ENCODE peak calls at places on chromosomes 2 and 18, in five cellular contexts. N is body of pancreas, B is sigmoid colon, M is HepG2, F is gastrocnemius medialis. A is an unnamed sample.

GRCh38 chr2:212646698-212647097 is 108.1 kb upstream of the ERBB4 start:
- DNase-seq in N (no peak), B (no peak), M (no peak), F (no peak), A (no peak)

GRCh38 chr2:181438298-181438697 is 18.9 kb upstream of the ITGA4 start:
- DNase-seq in N (no peak), B (no peak), M (no peak), F (no peak), A (no peak)

GRCh38 chr2:14817848-14818247 is 185.3 kb downstream of the LRATD1 start:
- DNase-seq in N (no peak), B (no peak), M (no peak), F (no peak), A (no peak)

GRCh38 chr2:173631123-173631450 is 276.4 kb downstream of the CDCA7 start:
- DNase-seq in N (no peak), B (no peak), M (no peak), F (no peak), A (peak; percentile 68)

GRCh38 chr2:98608962-98609604 is 694 bp downstream of the UNC50 start:
- DNase-seq in N (no peak), B (no peak), M (no peak), F (no peak), A (no peak)

GRCh38 chr2:236107971-236108625 is 60.1 kb downstream of the GBX2 start:
- DNase-seq in N (no peak), B (no peak), M (no peak), F (no peak), A (no peak)

GRCh38 chr2:232632904-232633412 is 446 bp upstream of the EFHD1 start:
- DNase-seq in N (peak; percentile 19), B (peak; percentile 83), M (no peak), F (peak; percentile 43), A (no peak)

GRCh38 chr18:31490387-31490786 is 7.6 kb upstream of the DSG2 start:
- DNase-seq in N (no peak), B (no peak), M (no peak), F (no peak), A (no peak)

GRCh38 chr2:128422571-128422970 is 103.9 kb upstream of the HS6ST1 start:
- DNase-seq in N (peak; percentile 7), B (no peak), M (no peak), F (no peak), A (peak; percentile 75)

GRCh38 chr2:68319397-68320117 is at the start of gene CNRIP1:
- DNase-seq in N (peak; percentile 20), B (peak; percentile 91), M (no peak), F (peak; percentile 48), A (peak; percentile 92)
- H3K27ac ChIP-seq in N (peak within 1 kb of the TSS; percentile 30), B (peak within 1 kb of the TSS; percentile 87), M (no peak within 1 kb of the TSS), F (peak within 1 kb of the TSS; percentile 80), A (peak within 1 kb of the TSS; percentile 87)

GRCh38 chr18:6044773-6045172 is 149.5 kb upstream of the TMEM200C start:
- DNase-seq in N (no peak), B (no peak), M (peak; percentile 8), F (no peak), A (no peak)
- TF ChIP-seq CTCF in N (no peak), B (no peak), M (no peak), F (no peak), A (no peak)

GRCh38 chr2:165886487-165887146 is 67.0 kb downstream of the TTC21B start:
- DNase-seq in N (no peak), B (no peak), M (no peak), F (no peak), A (no peak)
- TF ChIP-seq POLR2A in N (no peak), B (no peak), M (no peak), F (no peak), A (no peak)

GRCh38 chr18:61582205-61582710 is 249.0 kb downstream of the CDH20 start:
- DNase-seq in N (no peak), B (no peak), M (no peak), F (no peak), A (no peak)
- H3K27ac ChIP-seq in N (no peak overlapping the region), B (peak overlapping the region; percentile 11), M (no peak overlapping the region), F (peak overlapping the region; percentile 37), A (peak overlapping the region; percentile 62)

DNA sequence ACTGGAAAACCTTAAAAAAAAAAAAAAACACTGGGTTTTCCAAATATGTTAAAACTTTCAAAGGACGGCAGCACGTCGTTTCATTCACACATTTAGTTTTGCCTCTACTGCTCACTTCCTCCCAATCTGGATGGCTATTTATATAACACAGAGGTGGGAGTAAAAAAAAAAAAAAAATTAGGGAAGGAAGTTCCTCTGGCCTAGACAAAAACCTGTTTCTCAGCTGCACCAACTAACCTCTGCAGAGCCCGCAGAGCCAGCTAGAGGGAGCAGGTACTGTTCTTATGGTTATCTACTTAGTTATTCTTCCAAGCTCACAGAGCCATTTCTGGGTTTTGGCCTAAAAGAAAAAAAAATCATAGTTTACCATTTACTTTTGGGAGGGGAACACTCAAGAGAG is 28.1 kb downstream of the SLC1A4 start:
- DNase-seq in N (no peak), B (peak; percentile 59), M (no peak), F (no peak), A (no peak)
- TF ChIP-seq CTCF in N (peak; percentile 31), B (no peak), M (no peak), F (no peak), A (no peak)

GRCh38 chr2:121291251-121291580 is 6.2 kb upstream of the TFCP2L1 start:
- DNase-seq in N (no peak), B (no peak), M (no peak), F (no peak), A (no peak)

GRCh38 chr2:121295911-121296650 is 11.1 kb upstream of the TFCP2L1 start:
- DNase-seq in N (no peak), B (no peak), M (no peak), F (no peak), A (no peak)

GRCh38 chr2:121297217-121297830 is 12.3 kb upstream of the TFCP2L1 start:
- DNase-seq in N (peak; percentile 49), B (no peak), M (peak; percentile 41), F (no peak), A (no peak)

GRCh38 chr2:121294881-121295840 is 10.2 kb upstream of the TFCP2L1 start:
- DNase-seq in N (no peak), B (no peak), M (no peak), F (no peak), A (no peak)

DNA sequence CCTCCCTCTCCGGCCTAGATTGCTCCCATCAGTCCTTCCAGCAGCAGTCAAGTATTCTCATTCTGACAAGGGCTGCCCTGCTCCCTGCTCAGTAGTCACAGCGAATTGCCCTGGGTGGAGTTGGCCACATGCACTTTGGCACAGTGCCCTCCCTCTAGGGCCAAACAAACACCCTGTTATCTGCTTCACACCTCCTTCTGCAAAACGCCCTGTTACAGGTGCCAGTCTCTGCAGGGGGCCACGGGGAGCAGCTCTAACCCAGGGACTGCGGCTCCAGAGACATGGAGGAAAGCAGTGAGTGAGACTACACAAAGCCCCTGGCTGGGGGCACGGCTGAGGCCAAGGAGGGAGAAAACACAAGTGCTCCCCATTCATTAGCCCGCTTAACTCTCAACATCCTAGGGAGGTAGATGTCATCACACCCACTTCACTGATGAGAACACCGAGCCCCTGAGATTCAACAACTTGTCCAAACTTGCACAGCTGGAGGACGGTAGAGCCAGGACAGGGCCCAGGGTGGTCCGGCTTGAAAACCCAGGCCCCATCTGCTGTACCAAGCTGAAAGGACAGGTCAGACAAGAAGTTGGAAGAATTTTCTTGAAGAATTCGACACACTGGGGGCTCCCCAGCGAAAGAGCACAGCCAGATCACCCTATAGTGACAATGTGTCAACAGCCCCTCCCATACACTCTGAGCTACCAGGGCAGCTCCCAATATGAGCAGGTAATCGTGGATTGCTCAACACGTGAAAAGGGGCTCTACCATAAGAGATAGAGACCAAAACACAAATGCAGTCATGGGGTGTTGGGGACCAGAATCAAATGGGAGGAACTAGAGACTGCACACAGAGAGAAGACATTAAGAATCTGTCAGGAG is 8.7 kb upstream of the TFCP2L1 start:
- DNase-seq in N (peak; percentile 87), B (no peak), M (no peak), F (no peak), A (no peak)
- TF ChIP-seq POLR2A in N (no peak), B (no peak), M (no peak), F (no peak), A (no peak)

GRCh38 chr18:74459877-74460276 is 2.8 kb upstream of the DIPK1C start:
- DNase-seq in N (no peak), B (no peak), M (no peak), F (no peak), A (no peak)

GRCh38 chr18:74468547-74469014 is 11.5 kb upstream of the DIPK1C start:
- DNase-seq in N (no peak), B (no peak), M (no peak), F (no peak), A (no peak)

GRCh38 chr18:74460825-74461224 is 3.7 kb upstream of the DIPK1C start:
- DNase-seq in N (no peak), B (no peak), M (no peak), F (no peak), A (no peak)

GRCh38 chr18:74463271-74463670 is 6.2 kb upstream of the DIPK1C start:
- DNase-seq in N (no peak), B (no peak), M (no peak), F (no peak), A (no peak)

DNA sequence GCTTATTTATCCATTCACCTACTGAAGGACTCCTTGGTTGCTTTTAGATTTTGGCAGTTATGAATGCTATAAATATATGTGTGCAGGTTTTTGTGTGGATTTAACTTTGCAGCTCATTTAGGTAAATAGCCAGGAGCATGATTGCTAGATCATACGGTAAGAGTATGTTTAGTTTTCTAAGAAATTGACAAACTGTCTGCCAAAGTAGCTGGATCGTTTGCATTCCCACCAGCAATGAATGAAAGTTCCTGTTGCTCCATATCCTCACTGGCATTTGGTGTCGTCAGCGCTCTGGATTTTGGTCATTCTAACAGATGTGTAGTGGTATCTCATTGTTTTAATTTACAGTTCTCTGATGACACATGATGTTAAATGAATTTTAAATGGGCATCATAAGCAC is 8.7 kb upstream of the DIPK1C start:
- DNase-seq in N (no peak), B (no peak), M (no peak), F (no peak), A (no peak)
- H3K27ac ChIP-seq in N (no peak overlapping the region), B (no peak overlapping the region), M (no peak overlapping the region), F (no peak overlapping the region), A (no peak overlapping the region)